ENCODE peak calls at places on chromosomes 13 and 19, in six cellular contexts. B is left ventricle myocardium inferior, W is pancreas, A is ovary, C is astrocyte, Y is heart left ventricle. E is an unnamed sample.

GRCh38 chr13:73072501-73072900 is 13.7 kb downstream of the KLF5 start:
- DNase-seq in W (no peak), C (no peak), A (no peak), B (no peak), Y (no peak), E (no peak)

GRCh38 chr13:35693142-35693784 is 216.8 kb upstream of the MAB21L1 start:
- DNase-seq in Y (no peak), B (no peak), A (no peak), W (no peak), C (no peak), E (no peak)

GRCh38 chr19:43699506-43700367 is 16.1 kb upstream of the IRGC start:
- DNase-seq in W (no peak), Y (peak), B (peak), A (peak), C (peak), E (no peak)

GRCh38 chr13:44974056-44974798 is 15.0 kb downstream of the NUFIP1 start:
- DNase-seq in W (no peak), C (peak), B (no peak), A (no peak), Y (peak), E (peak)

GRCh38 chr19:2186071-2186846 is 22.5 kb downstream of the DOT1L start:
- DNase-seq in W (no peak), A (peak), Y (peak), B (peak), C (peak), E (peak)

GRCh38 chr19:34336781-34337271 is 28.2 kb upstream of the GPI start:
- DNase-seq in W (no peak), B (no peak), A (no peak), Y (no peak), C (no peak), E (no peak)

GRCh38 chr13:20271441-20271840 is 39.3 kb upstream of the GJB6 start:
- DNase-seq in A (no peak), B (no peak), C (no peak), Y (no peak), W (no peak), E (no peak)

GRCh38 chr13:50989476-50989875 is 79.9 kb downstream of the RNASEH2B start:
- DNase-seq in B (no peak), Y (no peak), C (no peak), W (no peak), A (peak), E (no peak)

GRCh38 chr13:79646880-79647279 is 165.9 kb downstream of the NDFIP2 start:
- DNase-seq in W (no peak), B (no peak), A (no peak), C (no peak), Y (no peak), E (no peak)

GRCh38 chr13:36973621-36974268 is 25.4 kb downstream of the ALG5 start:
- DNase-seq in A (no peak), W (no peak), Y (no peak), B (no peak), C (no peak), E (no peak)

GRCh38 chr13:99275093-99275469 is 16.9 kb upstream of the GPR18 start:
- DNase-seq in C (peak), B (no peak), A (no peak), W (no peak), Y (no peak), E (peak)

GRCh38 chr13:65932587-65933239 is 1297.4 kb downstream of the PCDH9 start:
- DNase-seq in C (no peak), W (no peak), B (no peak), A (no peak), Y (no peak), E (no peak)

GRCh38 chr13:97352815-97353214 is 81.2 kb upstream of the RAP2A start:
- DNase-seq in W (no peak), A (no peak), C (no peak), B (no peak), Y (no peak), E (no peak)

GRCh38 chr13:23851106-23851505 is 38.1 kb downstream of the MIPEP start:
- DNase-seq in W (no peak), Y (no peak), B (no peak), A (no peak), C (peak), E (no peak)

GRCh38 chr13:72763411-72763810 is 18.3 kb downstream of the DIS3 start:
- DNase-seq in W (no peak), B (no peak), Y (no peak), C (no peak), A (no peak), E (no peak)

GRCh38 chr13:69720278-69720983 is 387.2 kb upstream of the ATXN8OS start:
- DNase-seq in W (no peak), A (no peak), C (no peak), Y (no peak), B (no peak), E (no peak)

GRCh38 chr13:99941086-99941485 is 30.5 kb downstream of the ZIC5 start:
- DNase-seq in Y (no peak), B (no peak), A (no peak), C (no peak), W (no peak), E (no peak)

GRCh38 chr13:68056816-68057710 is 826.9 kb upstream of the PCDH9 start:
- DNase-seq in W (peak), C (peak), B (no peak), A (no peak), Y (no peak), E (no peak)

GRCh38 chr19:41175825-41176734 is 16.9 kb upstream of the CYP2S1 start:
- DNase-seq in A (no peak), Y (peak), B (peak), W (no peak), C (peak), E (peak)

GRCh38 chr19:12484371-12485322 is at the start of gene ZNF709:
- DNase-seq in Y (peak), C (peak), B (peak), W (peak), A (peak), E (peak)

GRCh38 chr19:8654591-8655339 is 24.3 kb downstream of the NFILZ start:
- DNase-seq in A (peak), B (peak), W (peak), C (no peak), Y (peak), E (peak)

GRCh38 chr13:99656843-99657506 is 155.7 kb downstream of the TM9SF2 start:
- DNase-seq in A (no peak), B (no peak), C (no peak), W (no peak), Y (no peak), E (no peak)

GRCh38 chr13:41017744-41018582 is 1.2 kb downstream of the ELF1 start:
- DNase-seq in Y (no peak), B (no peak), C (no peak), W (no peak), A (no peak), E (no peak)
- H3K27ac ChIP-seq in Y (peak), B (peak), C (no peak), W (no peak), A (peak), E (peak)

GRCh38 chr19:3783660-3784584 is 2.3 kb downstream of the MATK start:
- DNase-seq in Y (no peak), C (no peak), W (no peak), B (no peak), A (no peak), E (no peak)
- H3K27ac ChIP-seq in Y (no peak), C (no peak), W (no peak), B (no peak), A (no peak), E (no peak)

GRCh38 chr19:6587093-6587820 is 3.7 kb downstream of the CD70 start:
- DNase-seq in C (no peak), W (no peak), A (no peak), Y (no peak), B (no peak), E (no peak)
- H3K27ac ChIP-seq in C (no peak), W (no peak), A (no peak), Y (no peak), B (no peak), E (no peak)

DNA sequence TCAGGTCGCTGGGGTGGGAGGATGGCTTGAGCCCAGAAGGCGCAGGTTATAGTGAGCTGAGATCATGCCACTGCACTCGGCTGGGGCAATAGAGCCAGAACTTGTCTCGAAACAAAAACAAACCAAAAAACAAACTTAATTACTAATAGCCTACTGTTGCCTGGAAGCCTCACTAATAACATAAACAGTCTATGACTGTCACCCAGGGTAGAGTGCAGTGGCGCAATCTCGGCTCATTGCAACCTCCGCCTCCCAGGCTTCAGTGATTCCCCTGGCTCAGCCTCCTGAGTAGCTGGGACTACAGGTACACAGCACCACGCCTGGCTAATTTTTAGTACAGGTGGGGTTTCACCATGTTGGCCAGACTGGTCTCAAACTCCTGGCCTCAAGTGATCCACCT is 18.0 kb downstream of the CATSPERD start:
- DNase-seq in A (no peak), B (no peak), C (no peak), W (no peak), Y (no peak), E (no peak)
- H3K27ac ChIP-seq in A (no peak), B (no peak), C (no peak), W (no peak), Y (no peak), E (no peak)

GRCh38 chr19:3333662-3334061 is 32.7 kb upstream of the NFIC start:
- DNase-seq in C (no peak), Y (no peak), A (no peak), W (no peak), B (no peak), E (no peak)
- H3K27ac ChIP-seq in C (no peak), Y (no peak), A (no peak), W (no peak), B (no peak), E (no peak)

GRCh38 chr13:110950356-110950755 is 35.5 kb upstream of the ANKRD10 start:
- DNase-seq in W (no peak), B (no peak), A (no peak), Y (no peak), C (no peak), E (no peak)

GRCh38 chr13:110950819-110951570 is 36.1 kb upstream of the ANKRD10 start:
- DNase-seq in W (no peak), A (no peak), B (no peak), C (no peak), Y (no peak), E (no peak)

GRCh38 chr13:110949116-110949515 is 34.2 kb upstream of the ANKRD10 start:
- DNase-seq in C (no peak), W (no peak), Y (no peak), B (no peak), A (no peak), E (no peak)

GRCh38 chr13:110946171-110946570 is 31.3 kb upstream of the ANKRD10 start:
- DNase-seq in Y (no peak), W (no peak), A (no peak), C (no peak), B (no peak), E (no peak)

DNA sequence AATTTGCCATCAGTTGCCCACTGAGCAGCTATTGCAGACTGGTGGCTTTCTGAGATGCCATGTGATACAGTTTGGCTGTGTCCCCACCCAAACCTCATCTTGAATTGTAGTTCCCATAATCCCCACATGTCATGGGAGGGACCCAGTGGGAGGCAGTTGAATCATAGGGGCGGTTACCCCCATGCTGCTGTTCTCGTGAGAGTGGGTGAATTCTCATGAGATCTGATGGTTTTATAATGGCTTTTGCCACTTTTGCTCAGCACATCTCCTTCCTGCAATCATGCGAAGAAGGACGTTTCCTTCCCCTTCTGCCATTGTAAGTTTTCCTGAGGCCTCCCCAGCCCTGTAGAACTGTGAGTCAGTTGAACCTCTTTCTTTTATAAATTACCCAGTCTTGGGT is 34.8 kb upstream of the ANKRD10 start:
- DNase-seq in A (no peak), C (no peak), W (no peak), Y (no peak), B (no peak), E (no peak)
- H3K27ac ChIP-seq in A (no peak), C (no peak), W (no peak), Y (no peak), B (no peak), E (no peak)

E was measured in thyroid gland.